ENCODE peak calls at places on chromosomes 12 and 14, in nine cellular contexts. B, Y, G, J, P, V, D, I and F are unnamed samples.

GRCh38 chr12:107992870-107993451 is 136.1 kb upstream of the WSCD2 start:
- DNase-seq in B (no peak), Y (peak; percentile 1), G (peak; percentile 10), J (peak; percentile 66), P (no peak), V (no peak), D (peak; percentile 17), I (peak; percentile 53), F (peak; percentile 59)

GRCh38 chr12:80056845-80057244 is 42.5 kb upstream of the OTOGL start:
- DNase-seq in B (no peak), Y (peak; percentile 86), G (no peak), J (peak; percentile 18), P (no peak), V (no peak), D (peak; percentile 81), I (peak; percentile 71), F (no peak)

GRCh38 chr12:24561411-24561871 is 387.5 kb downstream of the BCAT1 start:
- DNase-seq in B (no peak), Y (peak; percentile 71), G (no peak), J (no peak), P (no peak), V (no peak), D (no peak), I (no peak), F (no peak)

GRCh38 chr12:4719821-4720636 is at the start of gene GALNT8:
- DNase-seq in B (no peak), Y (no peak), G (no peak), J (peak; percentile 9), P (no peak), V (no peak), D (no peak), I (no peak), F (no peak)

GRCh38 chr14:100389497-100390104 is 66.5 kb downstream of the SLC25A47 start:
- DNase-seq in B (no peak), Y (no peak), G (no peak), J (no peak), P (no peak), V (no peak), D (peak; percentile 86), I (no peak), F (no peak)

GRCh38 chr14:54105898-54106297 is 149.3 kb upstream of the BMP4 start:
- DNase-seq in B (no peak), Y (no peak), G (no peak), J (peak; percentile 100), P (no peak), V (no peak), D (no peak), I (no peak), F (no peak)

GRCh38 chr14:47020500-47020899 is 368.9 kb upstream of the RPL10L start:
- DNase-seq in B (no peak), Y (no peak), G (no peak), J (no peak), P (no peak), V (no peak), D (no peak), I (no peak), F (no peak)

GRCh38 chr14:51929156-51929555 is 60.2 kb upstream of the RTRAF start:
- DNase-seq in B (no peak), Y (peak; percentile 25), G (no peak), J (no peak), P (no peak), V (no peak), D (no peak), I (no peak), F (no peak)

GRCh38 chr14:93957751-93958566 is 18.4 kb downstream of the ASB2 start:
- DNase-seq in B (no peak), Y (no peak), G (no peak), J (no peak), P (no peak), V (no peak), D (no peak), I (no peak), F (no peak)

GRCh38 chr12:109727746-109728726 is 14.4 kb downstream of the FAM222A start:
- DNase-seq in B (no peak), Y (no peak), G (no peak), J (no peak), P (no peak), V (no peak), D (peak; percentile 9), I (peak; percentile 47), F (no peak)

GRCh38 chr14:84929834-84930233 is 600.1 kb upstream of the FLRT2 start:
- DNase-seq in B (no peak), Y (no peak), G (no peak), J (no peak), P (no peak), V (no peak), D (no peak), I (no peak), F (no peak)

GRCh38 chr14:105879503-105879866 is 353.1 kb downstream of the TMEM121 start:
- DNase-seq in B (no peak), Y (no peak), G (no peak), J (no peak), P (peak; percentile 3), V (no peak), D (no peak), I (peak; percentile 27), F (no peak)

GRCh38 chr14:55138091-55138490 is 9.0 kb downstream of the LGALS3 start:
- DNase-seq in B (no peak), Y (no peak), G (no peak), J (peak; percentile 34), P (no peak), V (no peak), D (no peak), I (no peak), F (peak; percentile 22)

GRCh38 chr12:101925352-101925751 is 48.0 kb downstream of the DRAM1 start:
- DNase-seq in B (peak; percentile 99), Y (peak; percentile 94), G (no peak), J (peak; percentile 14), P (no peak), V (no peak), D (peak; percentile 33), I (peak; percentile 65), F (no peak)

DNA sequence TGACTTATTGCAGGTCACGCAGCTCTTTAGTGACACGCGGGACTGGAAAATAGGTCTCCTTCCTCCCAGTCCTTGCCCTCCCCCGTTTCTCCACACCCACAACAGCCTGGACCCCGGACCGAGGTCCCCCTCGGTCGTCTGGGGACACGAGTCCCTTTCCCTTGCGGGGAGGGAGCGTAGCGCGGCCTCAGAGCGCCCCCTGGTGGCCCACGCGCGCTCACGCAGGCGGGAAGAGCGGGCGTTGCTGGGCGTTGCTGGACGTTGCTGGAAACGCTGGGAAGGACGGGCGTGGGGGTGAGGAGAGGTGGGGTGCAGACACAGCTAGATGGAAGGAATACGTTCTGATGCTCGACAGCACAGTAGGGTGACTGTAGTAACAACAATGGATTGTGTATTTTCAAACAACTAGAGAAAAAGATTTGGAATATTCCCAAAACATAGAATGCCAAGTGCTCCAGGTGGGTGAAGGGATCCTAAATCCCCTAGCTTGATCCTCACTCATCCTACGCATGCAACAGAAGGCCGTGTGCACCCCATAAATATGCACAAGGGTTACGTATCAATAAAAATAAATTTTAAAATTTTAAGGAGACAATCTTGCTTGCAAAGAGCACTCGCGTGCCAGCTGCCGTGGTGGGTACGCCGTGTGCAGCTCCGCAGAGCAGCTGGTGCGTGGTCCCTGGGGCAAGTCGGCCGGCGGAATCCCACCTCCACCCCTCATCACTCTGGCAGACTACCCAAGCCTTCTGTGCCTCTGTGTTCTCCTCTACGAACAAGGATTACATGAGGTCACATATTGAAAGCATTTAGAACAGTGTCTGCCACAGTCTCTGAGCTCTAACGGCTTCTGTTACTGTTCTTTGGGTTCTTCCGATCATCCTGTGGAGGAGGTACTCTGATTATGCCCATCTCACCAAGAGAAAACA is 87.4 kb downstream of the B4GALNT3 start:
- DNase-seq in B (no peak), Y (peak; percentile 43), G (no peak), J (peak; percentile 67), P (peak; percentile 80), V (peak; percentile 68), D (peak; percentile 68), I (peak; percentile 77), F (peak; percentile 70)
- TF ChIP-seq CTCF in B (peak; percentile 99), Y (peak; percentile 87), G (peak; percentile 98), J (peak; percentile 95), P (peak; percentile 99), V (peak; percentile 98), D (peak; percentile 93), I (peak; percentile 99), F (peak; percentile 99)

GRCh38 chr12:58978717-58979116 is 58.4 kb upstream of the LRIG3 start:
- DNase-seq in B (no peak), Y (no peak), G (no peak), J (no peak), P (no peak), V (no peak), D (no peak), I (no peak), F (no peak)
- H3K4me3 ChIP-seq in B (no peak overlapping the region), Y (no peak overlapping the region), G (no peak overlapping the region), J (no peak overlapping the region), P (no peak overlapping the region), V (no peak overlapping the region), D (no peak overlapping the region), I (no peak overlapping the region), F (no peak overlapping the region)

GRCh38 chr14:68538641-68539040 is 254.2 kb downstream of the ZFP36L1 start:
- DNase-seq in B (no peak), Y (no peak), G (no peak), J (no peak), P (no peak), V (no peak), D (no peak), I (no peak), F (no peak)

GRCh38 chr14:68534301-68534700 is 258.6 kb downstream of the ZFP36L1 start:
- DNase-seq in B (no peak), Y (no peak), G (no peak), J (no peak), P (no peak), V (no peak), D (no peak), I (no peak), F (no peak)

GRCh38 chr14:68539839-68540238 is 253.0 kb downstream of the ZFP36L1 start:
- DNase-seq in B (no peak), Y (no peak), G (no peak), J (no peak), P (no peak), V (no peak), D (no peak), I (no peak), F (no peak)

GRCh38 chr14:68539311-68539737 is 253.5 kb downstream of the ZFP36L1 start:
- DNase-seq in B (no peak), Y (no peak), G (no peak), J (no peak), P (peak; percentile 31), V (no peak), D (no peak), I (peak; percentile 69), F (no peak)

GRCh38 chr14:68535404-68536024 is 257.4 kb downstream of the ZFP36L1 start:
- DNase-seq in B (peak; percentile 76), Y (peak; percentile 79), G (no peak), J (peak; percentile 92), P (no peak), V (no peak), D (no peak), I (no peak), F (no peak)
- TF ChIP-seq CTCF in B (no peak), Y (no peak), G (no peak), J (peak; percentile 15), P (no peak), V (no peak), D (no peak), I (no peak), F (no peak)

DNA sequence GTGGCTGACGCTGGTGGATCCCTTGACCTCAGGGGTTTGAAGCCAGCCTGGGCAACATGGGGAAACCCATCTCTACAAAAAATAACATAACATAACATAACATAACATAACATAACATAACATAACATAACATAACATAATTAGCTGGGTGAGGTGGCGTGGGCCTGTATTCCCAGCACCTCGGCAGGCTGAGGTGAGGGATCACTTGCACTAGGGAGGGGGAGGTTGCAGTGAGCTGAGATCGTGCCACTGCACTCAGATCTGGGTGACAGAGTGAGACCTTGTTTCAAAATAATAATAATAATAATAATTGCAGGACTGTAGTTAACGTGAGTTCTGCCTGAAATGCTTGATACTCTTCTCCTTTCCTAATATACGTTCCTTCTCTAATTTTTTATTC is 1.3 kb downstream of the MAGOHB start:
- DNase-seq in B (no peak), Y (no peak), G (no peak), J (no peak), P (no peak), V (no peak), D (no peak), I (no peak), F (no peak)
- H3K4me3 ChIP-seq in B (peak overlapping the region; percentile 68), Y (peak overlapping the region; percentile 94), G (peak overlapping the region; percentile 69), J (peak overlapping the region; percentile 88), P (peak overlapping the region; percentile 82), V (peak overlapping the region; percentile 94), D (no peak overlapping the region), I (no peak overlapping the region), F (peak overlapping the region; percentile 84)